ENCODE peak calls at places on chromosomes 5 and 9, in eight cellular contexts. K is CD8-positive, alpha-beta memory T cell; M is cardiac muscle cell; R is MM.1S; G is prostate gland; U is left ventricle myocardium inferior; T is esophagus squamous epithelium; O is fibroblast of lung. S is an unnamed sample. For H3K9me3, the result is how much of the 10 kb centered on the place peaks cover.

GRCh38 chr5:64790210-64790609 is 21.5 kb downstream of the CWC27 start:
- DNase-seq in K (no peak), M (no peak), R (no peak), G (no peak), U (no peak), T (no peak), O (peak), S (no peak)

GRCh38 chr9:92961627-92962302 is 14.4 kb downstream of the FGD3 start:
- DNase-seq in K (no peak), M (no peak), R (no peak), G (no peak), U (no peak), T (no peak), O (no peak), S (no peak)

GRCh38 chr5:162806195-162806594 is 631.2 kb upstream of the CCNG1 start:
- DNase-seq in K (no peak), M (no peak), R (no peak), G (no peak), U (no peak), T (no peak), O (no peak), S (no peak)

GRCh38 chr5:102589661-102590060 is 90.9 kb upstream of the SLCO6A1 start:
- DNase-seq in K (no peak), M (peak), R (no peak), G (no peak), U (no peak), T (no peak), O (peak), S (no peak)

GRCh38 chr9:35814841-35815543 is at the start of gene HINT2:
- DNase-seq in K (peak), M (peak), R (peak), G (peak), U (peak), T (peak), O (peak), S (peak)

GRCh38 chr5:116502616-116503015 is 72.0 kb downstream of the SEMA6A start:
- DNase-seq in K (no peak), M (peak), R (no peak), G (no peak), U (no peak), T (no peak), O (peak), S (no peak)

GRCh38 chr5:15702102-15702501 is 202.1 kb downstream of the FBXL7 start:
- DNase-seq in K (no peak), M (peak), R (peak), G (no peak), U (no peak), T (no peak), O (peak), S (no peak)

GRCh38 chr9:25677301-25678146 is 720 bp downstream of the TUSC1 start:
- DNase-seq in K (no peak), M (peak), R (no peak), G (peak), U (peak), T (no peak), O (peak), S (peak)

GRCh38 chr9:94112716-94113465 is 28.6 kb downstream of the PTPDC1 start:
- DNase-seq in K (no peak), M (peak), R (no peak), G (no peak), U (no peak), T (no peak), O (peak), S (no peak)

GRCh38 chr9:90070056-90070455 is 465.2 kb downstream of the GADD45G start:
- DNase-seq in K (no peak), M (no peak), R (no peak), G (no peak), U (no peak), T (no peak), O (no peak), S (no peak)

GRCh38 chr9:79976501-79977444 is 405.0 kb downstream of the TLE4 start:
- DNase-seq in K (no peak), M (no peak), R (no peak), G (no peak), U (no peak), T (no peak), O (no peak), S (no peak)

GRCh38 chr9:87793292-87793691 is 67.4 kb downstream of the CTSL start:
- DNase-seq in K (no peak), M (peak), R (no peak), G (no peak), U (no peak), T (no peak), O (peak), S (no peak)

GRCh38 chr5:80055491-80056170 is 20.5 kb downstream of the THBS4 start:
- DNase-seq in K (no peak), M (no peak), R (no peak), G (no peak), U (no peak), T (no peak), O (no peak), S (no peak)

GRCh38 chr9:74573792-74574191 is 76.7 kb downstream of the RORB start:
- DNase-seq in K (no peak), M (peak), R (peak), G (no peak), U (no peak), T (no peak), O (peak), S (no peak)

GRCh38 chr5:139863361-139863760 is 67.8 kb downstream of the PSD2 start:
- DNase-seq in K (no peak), M (peak), R (no peak), G (peak), U (peak), T (no peak), O (no peak), S (no peak)

GRCh38 chr9:113851359-113851758 is 24.8 kb upstream of the ZNF618 start:
- DNase-seq in K (no peak), M (no peak), R (no peak), G (no peak), U (no peak), T (no peak), O (no peak), S (no peak)

GRCh38 chr5:160507181-160507811 is 85.6 kb downstream of the PTTG1 start:
- DNase-seq in K (no peak), M (peak), R (no peak), G (no peak), U (no peak), T (no peak), O (peak), S (no peak)

GRCh38 chr5:24609694-24610093 is 35.1 kb downstream of the CDH10 start:
- DNase-seq in K (no peak), M (no peak), R (no peak), G (no peak), U (no peak), T (no peak), O (no peak), S (no peak)

GRCh38 chr9:5582835-5583195 is 46.1 kb upstream of the RIC1 start:
- DNase-seq in K (no peak), M (peak), R (no peak), G (no peak), U (peak), T (no peak), O (peak), S (peak)

GRCh38 chr5:76472338-76473336 is 69.6 kb downstream of the IQGAP2 start:
- DNase-seq in K (no peak), M (no peak), R (no peak), G (no peak), U (no peak), T (no peak), O (no peak), S (no peak)

GRCh38 chr9:91282292-91282691 is 79.4 kb downstream of the AUH start:
- DNase-seq in K (no peak), M (no peak), R (no peak), G (peak), U (no peak), T (no peak), O (no peak), S (no peak)

GRCh38 chr9:121529237-121529987 is 29.8 kb upstream of the GGTA1 start:
- DNase-seq in K (no peak), M (peak), R (no peak), G (peak), U (peak), T (peak), O (peak), S (no peak)

GRCh38 chr9:129474740-129475404 is 146.0 kb downstream of the C9orf50 start:
- DNase-seq in K (no peak), M (no peak), R (no peak), G (no peak), U (no peak), T (no peak), O (no peak), S (no peak)
- H3K27ac ChIP-seq in K (no peak), M (no peak), R (no peak), G (no peak), U (no peak), T (no peak), O (no peak), S (no peak)

GRCh38 chr5:110221036-110221435 is 505.4 kb downstream of the TMEM232 start:
- DNase-seq in K (no peak), M (no peak), R (no peak), G (no peak), U (no peak), T (no peak), O (no peak), S (no peak)

GRCh38 chr5:110219769-110220168 is 506.7 kb downstream of the TMEM232 start:
- DNase-seq in K (no peak), M (no peak), R (no peak), G (no peak), U (no peak), T (no peak), O (no peak), S (no peak)

GRCh38 chr5:110224050-110224449 is 502.4 kb downstream of the TMEM232 start:
- DNase-seq in K (no peak), M (no peak), R (no peak), G (no peak), U (no peak), T (no peak), O (no peak), S (no peak)

DNA sequence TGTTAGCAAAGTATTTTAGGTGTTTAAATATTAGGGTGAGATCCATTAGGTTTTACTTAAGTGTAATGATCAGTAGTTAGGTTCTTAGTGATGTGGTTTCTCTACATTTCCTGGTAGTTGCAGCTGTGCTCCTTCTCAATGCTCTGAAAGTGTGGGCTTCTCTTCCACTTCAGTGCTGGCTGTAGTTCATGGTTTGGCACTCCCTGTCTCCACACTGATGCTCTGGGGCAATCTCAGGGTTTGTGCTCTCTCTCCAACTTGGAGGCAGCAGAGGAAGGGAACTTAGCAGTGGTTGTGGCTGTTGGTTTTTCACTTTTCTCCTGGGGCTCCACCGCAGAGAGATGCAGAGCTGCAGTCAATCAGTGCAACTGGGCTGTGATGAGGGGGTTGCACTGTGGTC is 507.5 kb downstream of the TMEM232 start:
- DNase-seq in K (no peak), M (no peak), R (peak), G (no peak), U (no peak), T (no peak), O (no peak), S (no peak)
- H3K9me3 ChIP-seq in K (under half), M (under half), R (under half), G (under half), U (half or more), T (under half), O (under half), S (under half)

DNA sequence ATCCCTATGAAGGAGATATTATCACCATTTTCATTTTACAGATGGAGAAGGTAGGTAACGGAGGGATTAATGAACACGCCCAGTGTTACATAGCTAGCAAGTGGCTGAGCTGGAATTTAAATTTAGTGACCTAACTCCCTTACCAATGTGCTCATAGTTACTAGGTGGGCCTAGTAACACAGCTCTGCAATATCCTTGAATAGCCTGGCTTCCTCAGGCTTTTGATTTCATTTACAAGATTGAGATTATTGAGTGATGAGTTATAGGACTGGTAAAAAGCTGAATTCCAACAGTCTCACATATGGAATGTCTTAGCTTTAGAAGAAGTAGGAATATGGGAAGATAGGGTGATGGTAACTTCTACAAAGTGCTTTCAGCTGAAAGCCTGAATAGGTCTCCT is 336.2 kb upstream of the KIF2A start:
- DNase-seq in K (no peak), M (no peak), R (no peak), G (no peak), U (no peak), T (no peak), O (no peak), S (no peak)
- H3K27ac ChIP-seq in K (no peak), M (no peak), R (no peak), G (no peak), U (no peak), T (no peak), O (no peak), S (no peak)

DNA sequence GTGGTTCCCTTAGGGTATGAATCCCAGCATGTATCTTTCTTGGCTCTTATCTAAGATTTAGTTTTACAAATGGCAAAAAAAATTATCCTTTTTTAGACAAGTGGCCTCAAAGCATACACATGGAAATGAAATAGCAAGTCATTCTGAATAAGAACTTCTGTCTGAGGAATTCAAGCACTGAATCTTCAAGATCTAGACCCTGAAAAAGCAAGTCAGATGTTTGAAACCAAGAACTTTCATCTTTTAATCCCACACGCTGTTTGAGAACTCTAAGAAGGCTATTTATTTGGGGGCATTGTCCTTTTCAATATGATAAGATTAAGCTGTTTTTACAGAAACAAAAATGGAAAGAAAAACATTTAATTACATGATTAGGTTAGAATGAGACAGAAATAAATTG is 549.2 kb upstream of the CYLC2 start:
- DNase-seq in K (no peak), M (no peak), R (no peak), G (no peak), U (no peak), T (no peak), O (no peak), S (no peak)
- H3K9me3 ChIP-seq in K (under half), M (under half), R (under half), G (under half), U (under half), T (under half), O (under half), S (under half)

DNA sequence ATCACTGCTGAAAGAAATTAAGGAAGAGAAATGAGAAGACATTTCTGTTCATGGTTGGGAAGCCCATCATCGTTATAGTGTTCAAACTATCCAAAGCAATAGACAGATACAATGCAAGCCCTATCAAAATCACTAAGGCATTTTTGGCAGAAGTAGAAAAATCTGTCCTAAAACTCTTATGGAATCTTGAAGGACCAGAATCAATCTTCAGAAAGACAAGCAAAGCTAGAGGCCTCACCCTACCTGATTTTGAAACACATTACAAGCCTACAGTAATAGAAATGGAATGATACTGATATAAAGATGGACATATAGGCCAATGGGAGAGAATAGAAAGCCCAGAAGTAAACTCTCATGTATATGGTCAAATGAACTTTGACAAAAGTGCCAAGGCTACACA is 4.9 kb upstream of the IFNA21 start:
- DNase-seq in K (no peak), M (no peak), R (no peak), G (no peak), U (no peak), T (no peak), O (no peak), S (no peak)
- H3K27ac ChIP-seq in K (no peak), M (no peak), R (no peak), G (no peak), U (no peak), T (no peak), O (no peak), S (no peak)

GRCh38 chr5:4204616-4205151 is 609.1 kb downstream of the IRX1 start:
- DNase-seq in K (no peak), M (no peak), R (no peak), G (no peak), U (no peak), T (no peak), O (no peak), S (no peak)
- H3K9me3 ChIP-seq in K (under half), M (under half), R (under half), G (under half), U (under half), T (under half), O (under half), S (under half)

GRCh38 chr9:111815200-111816070 is 20.7 kb upstream of the SHOC1 start:
- DNase-seq in K (no peak), M (no peak), R (no peak), G (no peak), U (no peak), T (no peak), O (peak), S (no peak)
- H3K27ac ChIP-seq in K (no peak), M (no peak), R (no peak), G (no peak), U (no peak), T (peak), O (no peak), S (no peak)

GRCh38 chr5:172506921-172507320 is 52.6 kb upstream of the SH3PXD2B start:
- DNase-seq in K (no peak), M (no peak), R (no peak), G (no peak), U (no peak), T (no peak), O (no peak), S (no peak)

GRCh38 chr5:172509405-172509781 is 55.1 kb upstream of the SH3PXD2B start:
- DNase-seq in K (no peak), M (no peak), R (no peak), G (no peak), U (peak), T (no peak), O (no peak), S (no peak)

GRCh38 chr5:172505840-172506638 is 51.7 kb upstream of the SH3PXD2B start:
- DNase-seq in K (no peak), M (no peak), R (no peak), G (no peak), U (no peak), T (no peak), O (no peak), S (no peak)

GRCh38 chr5:172508471-172509404 is 54.4 kb upstream of the SH3PXD2B start:
- DNase-seq in K (no peak), M (no peak), R (no peak), G (no peak), U (no peak), T (no peak), O (no peak), S (no peak)

GRCh38 chr5:172511952-172512351 is 57.6 kb upstream of the SH3PXD2B start:
- DNase-seq in K (no peak), M (no peak), R (no peak), G (no peak), U (no peak), T (no peak), O (no peak), S (no peak)
- H3K9me3 ChIP-seq in K (under half), M (under half), R (under half), G (under half), U (under half), T (under half), O (under half), S (under half)

S was measured in naive thymus-derived CD4-positive, alpha-beta T cell.